ENCODE peak calls at places on chromosomes 13 and 19, in six cellular contexts. One of them, this sample, is unnamed.
A peak's percentile ranks its signal among the peaks of the same experiment; 100 is the strongest.

GRCh38 chr13:66847541-66847940 is 382.6 kb downstream of the PCDH9 start:
- DNase-seq in psoas muscle: no peak
- DNase-seq in fibroblast of lung: no peak
- DNase-seq in neural progenitor cell: no peak
- DNase-seq in left ventricle myocardium inferior: no peak
- DNase-seq in thoracic aorta: no peak
- DNase-seq in this sample: no peak

GRCh38 chr13:101941095-101941777 is 460.6 kb downstream of the FGF14 start:
- DNase-seq in psoas muscle: no peak
- DNase-seq in fibroblast of lung: peak; percentile 2
- DNase-seq in neural progenitor cell: no peak
- DNase-seq in left ventricle myocardium inferior: no peak
- DNase-seq in thoracic aorta: no peak
- DNase-seq in this sample: no peak

GRCh38 chr13:27375686-27376326 is 48.6 kb upstream of the GTF3A start:
- DNase-seq in psoas muscle: peak; percentile 49
- DNase-seq in fibroblast of lung: peak; percentile 52
- DNase-seq in neural progenitor cell: peak; percentile 74
- DNase-seq in left ventricle myocardium inferior: peak; percentile 46
- DNase-seq in thoracic aorta: no peak
- DNase-seq in this sample: peak; percentile 53

GRCh38 chr19:950352-951066 is 24.7 kb downstream of the ARID3A start:
- DNase-seq in psoas muscle: no peak
- DNase-seq in fibroblast of lung: no peak
- DNase-seq in neural progenitor cell: no peak
- DNase-seq in left ventricle myocardium inferior: no peak
- DNase-seq in thoracic aorta: no peak
- DNase-seq in this sample: no peak

GRCh38 chr13:95552539-95553270 is at the start of gene CLDN10:
- DNase-seq in psoas muscle: peak; percentile 14
- DNase-seq in fibroblast of lung: no peak
- DNase-seq in neural progenitor cell: peak; percentile 87
- DNase-seq in left ventricle myocardium inferior: no peak
- DNase-seq in thoracic aorta: no peak
- DNase-seq in this sample: no peak

GRCh38 chr19:2634960-2635359 is 67.5 kb downstream of the GNG7 start:
- DNase-seq in psoas muscle: no peak
- DNase-seq in fibroblast of lung: no peak
- DNase-seq in neural progenitor cell: no peak
- DNase-seq in left ventricle myocardium inferior: no peak
- DNase-seq in thoracic aorta: no peak
- DNase-seq in this sample: no peak

GRCh38 chr13:86591862-86592261 is 792.6 kb upstream of the SLITRK6 start:
- DNase-seq in psoas muscle: no peak
- DNase-seq in fibroblast of lung: peak; percentile 2
- DNase-seq in neural progenitor cell: no peak
- DNase-seq in left ventricle myocardium inferior: no peak
- DNase-seq in thoracic aorta: no peak
- DNase-seq in this sample: no peak

GRCh38 chr19:35935911-35936737 is at the start of gene LRFN3:
- DNase-seq in psoas muscle: peak; percentile 74
- DNase-seq in fibroblast of lung: peak; percentile 72
- DNase-seq in neural progenitor cell: peak; percentile 95
- DNase-seq in left ventricle myocardium inferior: peak; percentile 78
- DNase-seq in thoracic aorta: no peak
- DNase-seq in this sample: peak; percentile 78

GRCh38 chr13:36297600-36298338 is at the start of gene CCDC169:
- DNase-seq in psoas muscle: peak; percentile 66
- DNase-seq in fibroblast of lung: peak; percentile 62
- DNase-seq in neural progenitor cell: peak; percentile 84
- DNase-seq in left ventricle myocardium inferior: peak; percentile 63
- DNase-seq in thoracic aorta: peak; percentile 23
- DNase-seq in this sample: peak; percentile 62

GRCh38 chr19:47142779-47143178 is 12.1 kb downstream of the SAE1 start:
- DNase-seq in psoas muscle: no peak
- DNase-seq in fibroblast of lung: no peak
- DNase-seq in neural progenitor cell: no peak
- DNase-seq in left ventricle myocardium inferior: no peak
- DNase-seq in thoracic aorta: no peak
- DNase-seq in this sample: no peak

GRCh38 chr19:47144630-47145029 is 14.0 kb downstream of the SAE1 start:
- DNase-seq in psoas muscle: no peak
- DNase-seq in fibroblast of lung: no peak
- DNase-seq in neural progenitor cell: no peak
- DNase-seq in left ventricle myocardium inferior: no peak
- DNase-seq in thoracic aorta: no peak
- DNase-seq in this sample: no peak

GRCh38 chr19:47145639-47146486 is 15.2 kb downstream of the SAE1 start:
- DNase-seq in psoas muscle: no peak
- DNase-seq in fibroblast of lung: no peak
- DNase-seq in neural progenitor cell: no peak
- DNase-seq in left ventricle myocardium inferior: no peak
- DNase-seq in thoracic aorta: no peak
- DNase-seq in this sample: no peak

GRCh38 chr19:47143322-47144073 is 12.9 kb downstream of the SAE1 start:
- DNase-seq in psoas muscle: no peak
- DNase-seq in fibroblast of lung: no peak
- DNase-seq in neural progenitor cell: no peak
- DNase-seq in left ventricle myocardium inferior: no peak
- DNase-seq in thoracic aorta: no peak
- DNase-seq in this sample: no peak

GRCh38 chr19:47146920-47147319 is 16.3 kb downstream of the SAE1 start:
- DNase-seq in psoas muscle: no peak
- DNase-seq in fibroblast of lung: no peak
- DNase-seq in neural progenitor cell: no peak
- DNase-seq in left ventricle myocardium inferior: no peak
- DNase-seq in thoracic aorta: no peak
- DNase-seq in this sample: no peak
- H3K36me3 ChIP-seq in psoas muscle: peaks cover 59% of the 10 kb centered on the region
- H3K36me3 ChIP-seq in fibroblast of lung: peaks cover 12% of the 10 kb centered on the region
- H3K36me3 ChIP-seq in neural progenitor cell: peaks cover 27% of the 10 kb centered on the region
- H3K36me3 ChIP-seq in left ventricle myocardium inferior: peaks cover 69% of the 10 kb centered on the region
- H3K36me3 ChIP-seq in thoracic aorta: peaks cover 38% of the 10 kb centered on the region
- H3K36me3 ChIP-seq in this sample: no peaks in the 10 kb centered on the region

DNA sequence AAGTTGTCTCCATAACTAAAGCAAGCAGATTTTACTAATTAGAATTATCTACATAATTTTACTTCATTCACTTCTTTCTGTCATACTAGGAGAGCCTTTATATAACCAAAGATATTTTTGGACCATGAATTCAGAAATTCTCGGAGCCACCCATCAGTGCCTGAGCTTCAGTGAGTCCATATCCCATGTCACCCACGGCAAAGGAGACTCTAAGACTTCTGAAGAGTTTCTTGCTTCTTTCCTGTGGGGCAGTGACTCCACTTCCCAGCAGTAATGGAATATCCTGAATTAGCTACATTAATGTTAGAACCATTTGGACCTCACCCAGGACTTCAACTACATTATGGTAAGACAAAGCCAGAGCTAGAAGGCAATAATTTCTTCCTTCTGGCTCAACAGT is 8.2 kb downstream of the STARD13 start:
- DNase-seq in psoas muscle: no peak
- DNase-seq in fibroblast of lung: no peak
- DNase-seq in neural progenitor cell: no peak
- DNase-seq in left ventricle myocardium inferior: no peak
- DNase-seq in thoracic aorta: no peak
- DNase-seq in this sample: no peak
- H3K36me3 ChIP-seq in psoas muscle: no peaks in the 10 kb centered on the region
- H3K36me3 ChIP-seq in fibroblast of lung: peaks cover 2% of the 10 kb centered on the region
- H3K36me3 ChIP-seq in neural progenitor cell: no peaks in the 10 kb centered on the region
- H3K36me3 ChIP-seq in left ventricle myocardium inferior: peaks cover 4% of the 10 kb centered on the region
- H3K36me3 ChIP-seq in thoracic aorta: no peaks in the 10 kb centered on the region
- H3K36me3 ChIP-seq in this sample: no peaks in the 10 kb centered on the region

GRCh38 chr13:48246097-48246496 is 13.1 kb downstream of the ITM2B start:
- DNase-seq in psoas muscle: no peak
- DNase-seq in fibroblast of lung: no peak
- DNase-seq in neural progenitor cell: no peak
- DNase-seq in left ventricle myocardium inferior: no peak
- DNase-seq in thoracic aorta: no peak
- DNase-seq in this sample: no peak
- H3K36me3 ChIP-seq in psoas muscle: peaks cover 9% of the 10 kb centered on the region
- H3K36me3 ChIP-seq in fibroblast of lung: no peaks in the 10 kb centered on the region
- H3K36me3 ChIP-seq in neural progenitor cell: no peaks in the 10 kb centered on the region
- H3K36me3 ChIP-seq in left ventricle myocardium inferior: no peaks in the 10 kb centered on the region
- H3K36me3 ChIP-seq in thoracic aorta: no peaks in the 10 kb centered on the region
- H3K36me3 ChIP-seq in this sample: no peaks in the 10 kb centered on the region

GRCh38 chr19:55242517-55242916 is 14.0 kb upstream of the TMEM86B start:
- DNase-seq in psoas muscle: no peak
- DNase-seq in fibroblast of lung: no peak
- DNase-seq in neural progenitor cell: no peak
- DNase-seq in left ventricle myocardium inferior: no peak
- DNase-seq in thoracic aorta: no peak
- DNase-seq in this sample: no peak

GRCh38 chr19:55241935-55242464 is 13.4 kb upstream of the TMEM86B start:
- DNase-seq in psoas muscle: no peak
- DNase-seq in fibroblast of lung: no peak
- DNase-seq in neural progenitor cell: no peak
- DNase-seq in left ventricle myocardium inferior: no peak
- DNase-seq in thoracic aorta: no peak
- DNase-seq in this sample: no peak

GRCh38 chr19:55246462-55247451 is 12.1 kb downstream of the PPP6R1 start:
- DNase-seq in psoas muscle: no peak
- DNase-seq in fibroblast of lung: no peak
- DNase-seq in neural progenitor cell: no peak
- DNase-seq in left ventricle myocardium inferior: no peak
- DNase-seq in thoracic aorta: no peak
- DNase-seq in this sample: no peak

GRCh38 chr19:55245236-55245904 is 13.4 kb downstream of the PPP6R1 start:
- DNase-seq in psoas muscle: no peak
- DNase-seq in fibroblast of lung: no peak
- DNase-seq in neural progenitor cell: no peak
- DNase-seq in left ventricle myocardium inferior: no peak
- DNase-seq in thoracic aorta: no peak
- DNase-seq in this sample: no peak

DNA sequence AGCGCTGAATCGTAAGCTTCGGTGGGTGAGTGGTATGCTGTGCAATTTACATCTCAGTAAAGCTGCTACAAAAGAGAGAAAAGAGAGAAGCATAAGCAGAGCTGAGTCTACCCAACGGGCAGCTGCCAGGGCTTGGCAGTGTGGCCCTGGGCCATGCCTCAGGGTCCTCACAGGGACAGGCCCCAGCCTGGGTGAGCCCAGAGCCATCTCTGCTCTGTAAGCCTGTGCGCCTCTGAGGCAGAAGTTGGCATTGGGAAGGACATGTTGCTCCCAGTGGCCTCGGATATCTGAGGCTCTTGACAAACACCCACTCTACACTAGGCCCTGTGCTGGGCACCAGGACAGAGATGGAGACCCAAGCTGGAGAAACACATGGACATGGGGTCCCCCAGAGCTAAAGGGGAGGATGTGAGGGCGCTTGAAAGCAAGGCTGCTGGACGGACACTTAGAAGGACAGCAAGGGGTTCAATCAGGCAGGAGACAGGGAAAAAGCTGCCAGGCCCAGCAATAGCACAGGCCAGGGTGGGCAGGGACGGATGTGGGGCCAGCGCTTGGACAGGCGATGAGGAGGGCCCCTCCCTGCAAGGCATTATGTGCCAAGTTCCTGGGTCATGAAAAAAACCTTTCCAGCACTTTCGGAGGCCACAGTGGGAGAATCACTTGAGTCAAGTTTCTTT is 14.7 kb downstream of the PPP6R1 start:
- DNase-seq in psoas muscle: no peak
- DNase-seq in fibroblast of lung: no peak
- DNase-seq in neural progenitor cell: no peak
- DNase-seq in left ventricle myocardium inferior: no peak
- DNase-seq in thoracic aorta: no peak
- DNase-seq in this sample: no peak
- H3K36me3 ChIP-seq in psoas muscle: peaks cover 78% of the 10 kb centered on the region
- H3K36me3 ChIP-seq in fibroblast of lung: peaks cover 33% of the 10 kb centered on the region
- H3K36me3 ChIP-seq in neural progenitor cell: no peaks in the 10 kb centered on the region
- H3K36me3 ChIP-seq in left ventricle myocardium inferior: peaks cover 75% of the 10 kb centered on the region
- H3K36me3 ChIP-seq in thoracic aorta: peaks cover 64% of the 10 kb centered on the region
- H3K36me3 ChIP-seq in this sample: no peaks in the 10 kb centered on the region

GRCh38 chr19:45717131-45717982 is 13.3 kb downstream of the FBXO46 start:
- DNase-seq in psoas muscle: peak; percentile 99
- DNase-seq in fibroblast of lung: peak; percentile 98
- DNase-seq in neural progenitor cell: peak; percentile 100
- DNase-seq in left ventricle myocardium inferior: peak; percentile 98
- DNase-seq in thoracic aorta: peak; percentile 96
- DNase-seq in this sample: peak; percentile 99

GRCh38 chr19:45716314-45717130 is 14.2 kb downstream of the FBXO46 start:
- DNase-seq in psoas muscle: no peak
- DNase-seq in fibroblast of lung: no peak
- DNase-seq in neural progenitor cell: peak; percentile 40
- DNase-seq in left ventricle myocardium inferior: no peak
- DNase-seq in thoracic aorta: no peak
- DNase-seq in this sample: no peak

GRCh38 chr19:45713141-45713540 is 17.6 kb downstream of the FBXO46 start:
- DNase-seq in psoas muscle: no peak
- DNase-seq in fibroblast of lung: no peak
- DNase-seq in neural progenitor cell: no peak
- DNase-seq in left ventricle myocardium inferior: no peak
- DNase-seq in thoracic aorta: no peak
- DNase-seq in this sample: no peak

GRCh38 chr19:45712699-45713067 is 18.0 kb downstream of the FBXO46 start:
- DNase-seq in psoas muscle: no peak
- DNase-seq in fibroblast of lung: no peak
- DNase-seq in neural progenitor cell: no peak
- DNase-seq in left ventricle myocardium inferior: no peak
- DNase-seq in thoracic aorta: no peak
- DNase-seq in this sample: no peak

GRCh38 chr19:45715139-45715538 is 15.6 kb downstream of the FBXO46 start:
- DNase-seq in psoas muscle: no peak
- DNase-seq in fibroblast of lung: no peak
- DNase-seq in neural progenitor cell: no peak
- DNase-seq in left ventricle myocardium inferior: no peak
- DNase-seq in thoracic aorta: no peak
- DNase-seq in this sample: no peak
- H3K36me3 ChIP-seq in psoas muscle: no peaks in the 10 kb centered on the region
- H3K36me3 ChIP-seq in fibroblast of lung: peaks cover 17% of the 10 kb centered on the region
- H3K36me3 ChIP-seq in neural progenitor cell: no peaks in the 10 kb centered on the region
- H3K36me3 ChIP-seq in left ventricle myocardium inferior: peaks cover 23% of the 10 kb centered on the region
- H3K36me3 ChIP-seq in thoracic aorta: peaks cover 20% of the 10 kb centered on the region
- H3K36me3 ChIP-seq in this sample: no peaks in the 10 kb centered on the region

GRCh38 chr13:110689041-110689440 is 16.9 kb downstream of the CARS2 start:
- DNase-seq in psoas muscle: no peak
- DNase-seq in fibroblast of lung: no peak
- DNase-seq in neural progenitor cell: no peak
- DNase-seq in left ventricle myocardium inferior: no peak
- DNase-seq in thoracic aorta: no peak
- DNase-seq in this sample: no peak
- H3K36me3 ChIP-seq in psoas muscle: peaks cover 58% of the 10 kb centered on the region
- H3K36me3 ChIP-seq in fibroblast of lung: peaks cover 12% of the 10 kb centered on the region
- H3K36me3 ChIP-seq in neural progenitor cell: no peaks in the 10 kb centered on the region
- H3K36me3 ChIP-seq in left ventricle myocardium inferior: peaks cover 60% of the 10 kb centered on the region
- H3K36me3 ChIP-seq in thoracic aorta: peaks cover 31% of the 10 kb centered on the region
- H3K36me3 ChIP-seq in this sample: no peaks in the 10 kb centered on the region